ENCODE peak calls at places on chromosomes 1 and 21, in eight cellular contexts. One of them, this sample, is unnamed.

GRCh38 chr1:54583868-54584267 is 35.8 kb downstream of the ACOT11 start:
- DNase-seq in DND-41: no peak
- DNase-seq in body of pancreas: no peak
- DNase-seq in activated CD8-positive, alpha-beta memory T cell treated with anti-CD3 and anti-CD28 coated beads for 24 hours: no peak
- DNase-seq in A172: no peak
- DNase-seq in heart left ventricle: no peak
- DNase-seq in effector CD4-positive, alpha-beta T cell: no peak
- DNase-seq in NCI-H345: no peak
- DNase-seq in this sample: no peak

GRCh38 chr1:163036661-163037060 is 32.5 kb upstream of the RGS4 start:
- DNase-seq in effector CD4-positive, alpha-beta T cell: no peak
- DNase-seq in NCI-H345: no peak
- DNase-seq in DND-41: no peak
- DNase-seq in heart left ventricle: no peak
- DNase-seq in body of pancreas: no peak
- DNase-seq in activated CD8-positive, alpha-beta memory T cell treated with anti-CD3 and anti-CD28 coated beads for 24 hours: no peak
- DNase-seq in A172: peak
- DNase-seq in this sample: no peak

GRCh38 chr1:201585099-201585498 is 46.2 kb downstream of the NAV1 start:
- DNase-seq in body of pancreas: no peak
- DNase-seq in DND-41: no peak
- DNase-seq in activated CD8-positive, alpha-beta memory T cell treated with anti-CD3 and anti-CD28 coated beads for 24 hours: no peak
- DNase-seq in NCI-H345: no peak
- DNase-seq in A172: peak
- DNase-seq in effector CD4-positive, alpha-beta T cell: no peak
- DNase-seq in heart left ventricle: no peak
- DNase-seq in this sample: no peak

GRCh38 chr21:32772281-32773047 is 909 bp upstream of the PAXBP1 start:
- DNase-seq in A172: peak
- DNase-seq in effector CD4-positive, alpha-beta T cell: peak
- DNase-seq in body of pancreas: peak
- DNase-seq in heart left ventricle: no peak
- DNase-seq in activated CD8-positive, alpha-beta memory T cell treated with anti-CD3 and anti-CD28 coated beads for 24 hours: peak
- DNase-seq in DND-41: peak
- DNase-seq in NCI-H345: peak
- DNase-seq in this sample: no peak

GRCh38 chr1:23423415-23424170 is 955 bp downstream of the TCEA3 start:
- DNase-seq in activated CD8-positive, alpha-beta memory T cell treated with anti-CD3 and anti-CD28 coated beads for 24 hours: peak
- DNase-seq in A172: no peak
- DNase-seq in heart left ventricle: peak
- DNase-seq in body of pancreas: peak
- DNase-seq in effector CD4-positive, alpha-beta T cell: no peak
- DNase-seq in NCI-H345: no peak
- DNase-seq in DND-41: no peak
- DNase-seq in this sample: no peak

GRCh38 chr1:150366416-150367296 is 2.7 kb downstream of the RPRD2 start:
- DNase-seq in NCI-H345: no peak
- DNase-seq in body of pancreas: no peak
- DNase-seq in DND-41: no peak
- DNase-seq in heart left ventricle: no peak
- DNase-seq in A172: no peak
- DNase-seq in effector CD4-positive, alpha-beta T cell: no peak
- DNase-seq in activated CD8-positive, alpha-beta memory T cell treated with anti-CD3 and anti-CD28 coated beads for 24 hours: peak
- DNase-seq in this sample: no peak

GRCh38 chr1:235500971-235501540 is 3.2 kb downstream of the B3GALNT2 start:
- DNase-seq in heart left ventricle: no peak
- DNase-seq in A172: peak
- DNase-seq in DND-41: no peak
- DNase-seq in NCI-H345: no peak
- DNase-seq in activated CD8-positive, alpha-beta memory T cell treated with anti-CD3 and anti-CD28 coated beads for 24 hours: no peak
- DNase-seq in body of pancreas: no peak
- DNase-seq in effector CD4-positive, alpha-beta T cell: no peak
- DNase-seq in this sample: no peak

GRCh38 chr1:183991360-183992155 is 46.0 kb downstream of the COLGALT2 start:
- DNase-seq in NCI-H345: no peak
- DNase-seq in activated CD8-positive, alpha-beta memory T cell treated with anti-CD3 and anti-CD28 coated beads for 24 hours: no peak
- DNase-seq in A172: no peak
- DNase-seq in body of pancreas: no peak
- DNase-seq in heart left ventricle: no peak
- DNase-seq in effector CD4-positive, alpha-beta T cell: no peak
- DNase-seq in DND-41: no peak
- DNase-seq in this sample: no peak

GRCh38 chr1:223022641-223023473 is 120.2 kb downstream of the TLR5 start:
- DNase-seq in effector CD4-positive, alpha-beta T cell: no peak
- DNase-seq in activated CD8-positive, alpha-beta memory T cell treated with anti-CD3 and anti-CD28 coated beads for 24 hours: no peak
- DNase-seq in A172: no peak
- DNase-seq in body of pancreas: no peak
- DNase-seq in heart left ventricle: peak
- DNase-seq in NCI-H345: peak
- DNase-seq in DND-41: no peak
- DNase-seq in this sample: no peak

GRCh38 chr1:97160796-97161195 is 439.2 kb downstream of the PTBP2 start:
- DNase-seq in DND-41: no peak
- DNase-seq in NCI-H345: no peak
- DNase-seq in body of pancreas: no peak
- DNase-seq in A172: no peak
- DNase-seq in activated CD8-positive, alpha-beta memory T cell treated with anti-CD3 and anti-CD28 coated beads for 24 hours: no peak
- DNase-seq in effector CD4-positive, alpha-beta T cell: no peak
- DNase-seq in heart left ventricle: no peak
- DNase-seq in this sample: no peak

GRCh38 chr1:193114485-193115095 is 7.2 kb upstream of the CDC73 start:
- DNase-seq in NCI-H345: no peak
- DNase-seq in activated CD8-positive, alpha-beta memory T cell treated with anti-CD3 and anti-CD28 coated beads for 24 hours: no peak
- DNase-seq in heart left ventricle: no peak
- DNase-seq in DND-41: no peak
- DNase-seq in A172: no peak
- DNase-seq in effector CD4-positive, alpha-beta T cell: no peak
- DNase-seq in body of pancreas: no peak
- DNase-seq in this sample: no peak

GRCh38 chr1:155174334-155175280 is 958 bp downstream of the TRIM46 start:
- DNase-seq in DND-41: peak
- DNase-seq in activated CD8-positive, alpha-beta memory T cell treated with anti-CD3 and anti-CD28 coated beads for 24 hours: peak
- DNase-seq in A172: no peak
- DNase-seq in effector CD4-positive, alpha-beta T cell: no peak
- DNase-seq in body of pancreas: no peak
- DNase-seq in NCI-H345: no peak
- DNase-seq in heart left ventricle: no peak
- DNase-seq in this sample: peak

GRCh38 chr1:117928881-117929339 is 511 bp downstream of the GDAP2 start:
- DNase-seq in activated CD8-positive, alpha-beta memory T cell treated with anti-CD3 and anti-CD28 coated beads for 24 hours: no peak
- DNase-seq in heart left ventricle: peak
- DNase-seq in A172: peak
- DNase-seq in body of pancreas: peak
- DNase-seq in effector CD4-positive, alpha-beta T cell: peak
- DNase-seq in DND-41: no peak
- DNase-seq in NCI-H345: peak
- DNase-seq in this sample: peak

GRCh38 chr1:157310401-157310800 is 172.2 kb upstream of the ETV3 start:
- DNase-seq in body of pancreas: no peak
- DNase-seq in activated CD8-positive, alpha-beta memory T cell treated with anti-CD3 and anti-CD28 coated beads for 24 hours: peak
- DNase-seq in NCI-H345: no peak
- DNase-seq in heart left ventricle: no peak
- DNase-seq in A172: no peak
- DNase-seq in effector CD4-positive, alpha-beta T cell: no peak
- DNase-seq in DND-41: no peak
- DNase-seq in this sample: no peak

GRCh38 chr1:246447501-246447900 is 59.6 kb downstream of the SMYD3 start:
- DNase-seq in heart left ventricle: no peak
- DNase-seq in A172: peak
- DNase-seq in activated CD8-positive, alpha-beta memory T cell treated with anti-CD3 and anti-CD28 coated beads for 24 hours: no peak
- DNase-seq in NCI-H345: no peak
- DNase-seq in effector CD4-positive, alpha-beta T cell: no peak
- DNase-seq in DND-41: no peak
- DNase-seq in body of pancreas: no peak
- DNase-seq in this sample: no peak

GRCh38 chr1:22892789-22893188 is 79.9 kb downstream of the LACTBL1 start:
- DNase-seq in A172: no peak
- DNase-seq in NCI-H345: no peak
- DNase-seq in DND-41: no peak
- DNase-seq in effector CD4-positive, alpha-beta T cell: no peak
- DNase-seq in activated CD8-positive, alpha-beta memory T cell treated with anti-CD3 and anti-CD28 coated beads for 24 hours: no peak
- DNase-seq in body of pancreas: no peak
- DNase-seq in heart left ventricle: no peak
- DNase-seq in this sample: no peak

GRCh38 chr1:156114919-156115513 is 505 bp downstream of the LMNA start:
- DNase-seq in effector CD4-positive, alpha-beta T cell: no peak
- DNase-seq in A172: no peak
- DNase-seq in NCI-H345: peak
- DNase-seq in activated CD8-positive, alpha-beta memory T cell treated with anti-CD3 and anti-CD28 coated beads for 24 hours: peak
- DNase-seq in body of pancreas: no peak
- DNase-seq in heart left ventricle: no peak
- DNase-seq in DND-41: no peak
- DNase-seq in this sample: no peak

GRCh38 chr1:90114521-90115141 is 119.7 kb downstream of the ZNF326 start:
- DNase-seq in activated CD8-positive, alpha-beta memory T cell treated with anti-CD3 and anti-CD28 coated beads for 24 hours: no peak
- DNase-seq in NCI-H345: peak
- DNase-seq in heart left ventricle: no peak
- DNase-seq in A172: peak
- DNase-seq in DND-41: no peak
- DNase-seq in effector CD4-positive, alpha-beta T cell: no peak
- DNase-seq in body of pancreas: no peak
- DNase-seq in this sample: no peak

GRCh38 chr1:198656500-198656932 is 17.7 kb downstream of the PTPRC start:
- DNase-seq in activated CD8-positive, alpha-beta memory T cell treated with anti-CD3 and anti-CD28 coated beads for 24 hours: peak
- DNase-seq in DND-41: peak
- DNase-seq in A172: peak
- DNase-seq in body of pancreas: no peak
- DNase-seq in NCI-H345: no peak
- DNase-seq in heart left ventricle: peak
- DNase-seq in effector CD4-positive, alpha-beta T cell: peak
- DNase-seq in this sample: peak

GRCh38 chr1:235920596-235921375 is 54.1 kb upstream of the LYST start:
- DNase-seq in body of pancreas: no peak
- DNase-seq in DND-41: no peak
- DNase-seq in A172: no peak
- DNase-seq in heart left ventricle: no peak
- DNase-seq in effector CD4-positive, alpha-beta T cell: no peak
- DNase-seq in NCI-H345: no peak
- DNase-seq in activated CD8-positive, alpha-beta memory T cell treated with anti-CD3 and anti-CD28 coated beads for 24 hours: no peak
- DNase-seq in this sample: no peak

GRCh38 chr1:7521803-7522202 is 249.3 kb upstream of the VAMP3 start:
- DNase-seq in A172: no peak
- DNase-seq in DND-41: no peak
- DNase-seq in activated CD8-positive, alpha-beta memory T cell treated with anti-CD3 and anti-CD28 coated beads for 24 hours: no peak
- DNase-seq in body of pancreas: no peak
- DNase-seq in heart left ventricle: no peak
- DNase-seq in effector CD4-positive, alpha-beta T cell: no peak
- DNase-seq in NCI-H345: no peak
- DNase-seq in this sample: no peak

GRCh38 chr1:183431840-183432547 is 13.8 kb upstream of the NMNAT2 start:
- DNase-seq in DND-41: no peak
- DNase-seq in activated CD8-positive, alpha-beta memory T cell treated with anti-CD3 and anti-CD28 coated beads for 24 hours: no peak
- DNase-seq in body of pancreas: no peak
- DNase-seq in effector CD4-positive, alpha-beta T cell: no peak
- DNase-seq in heart left ventricle: no peak
- DNase-seq in A172: no peak
- DNase-seq in NCI-H345: no peak
- DNase-seq in this sample: no peak

GRCh38 chr1:153533689-153534201 is 2.0 kb downstream of the S100A6 start:
- DNase-seq in NCI-H345: peak
- DNase-seq in heart left ventricle: peak
- DNase-seq in effector CD4-positive, alpha-beta T cell: peak
- DNase-seq in A172: peak
- DNase-seq in body of pancreas: no peak
- DNase-seq in DND-41: no peak
- DNase-seq in activated CD8-positive, alpha-beta memory T cell treated with anti-CD3 and anti-CD28 coated beads for 24 hours: no peak
- DNase-seq in this sample: peak

GRCh38 chr1:11571906-11572616 is 82.2 kb downstream of the FBXO2 start:
- DNase-seq in NCI-H345: no peak
- DNase-seq in effector CD4-positive, alpha-beta T cell: no peak
- DNase-seq in DND-41: peak
- DNase-seq in heart left ventricle: no peak
- DNase-seq in A172: no peak
- DNase-seq in activated CD8-positive, alpha-beta memory T cell treated with anti-CD3 and anti-CD28 coated beads for 24 hours: no peak
- DNase-seq in body of pancreas: no peak
- DNase-seq in this sample: no peak

GRCh38 chr1:159207774-159208459 is 3.2 kb downstream of the ACKR1 start:
- DNase-seq in effector CD4-positive, alpha-beta T cell: no peak
- DNase-seq in heart left ventricle: no peak
- DNase-seq in body of pancreas: no peak
- DNase-seq in A172: no peak
- DNase-seq in DND-41: no peak
- DNase-seq in activated CD8-positive, alpha-beta memory T cell treated with anti-CD3 and anti-CD28 coated beads for 24 hours: no peak
- DNase-seq in NCI-H345: no peak
- DNase-seq in this sample: no peak

GRCh38 chr1:201212056-201212455 is 21.4 kb downstream of the IGFN1 start:
- DNase-seq in NCI-H345: no peak
- DNase-seq in heart left ventricle: no peak
- DNase-seq in effector CD4-positive, alpha-beta T cell: no peak
- DNase-seq in DND-41: no peak
- DNase-seq in A172: no peak
- DNase-seq in activated CD8-positive, alpha-beta memory T cell treated with anti-CD3 and anti-CD28 coated beads for 24 hours: no peak
- DNase-seq in body of pancreas: no peak
- DNase-seq in this sample: peak

GRCh38 chr21:31888936-31889371 is 16.1 kb downstream of the HUNK start:
- DNase-seq in A172: no peak
- DNase-seq in effector CD4-positive, alpha-beta T cell: no peak
- DNase-seq in NCI-H345: no peak
- DNase-seq in activated CD8-positive, alpha-beta memory T cell treated with anti-CD3 and anti-CD28 coated beads for 24 hours: no peak
- DNase-seq in body of pancreas: peak
- DNase-seq in DND-41: no peak
- DNase-seq in heart left ventricle: no peak
- DNase-seq in this sample: no peak

GRCh38 chr1:11641776-11642305 is 12.4 kb downstream of the FBXO2 start:
- DNase-seq in effector CD4-positive, alpha-beta T cell: no peak
- DNase-seq in A172: no peak
- DNase-seq in heart left ventricle: no peak
- DNase-seq in NCI-H345: no peak
- DNase-seq in body of pancreas: no peak
- DNase-seq in DND-41: no peak
- DNase-seq in activated CD8-positive, alpha-beta memory T cell treated with anti-CD3 and anti-CD28 coated beads for 24 hours: no peak
- DNase-seq in this sample: no peak

GRCh38 chr21:41750051-41750450 is 16.8 kb downstream of the RIPK4 start:
- DNase-seq in DND-41: no peak
- DNase-seq in body of pancreas: no peak
- DNase-seq in activated CD8-positive, alpha-beta memory T cell treated with anti-CD3 and anti-CD28 coated beads for 24 hours: no peak
- DNase-seq in effector CD4-positive, alpha-beta T cell: no peak
- DNase-seq in heart left ventricle: no peak
- DNase-seq in NCI-H345: no peak
- DNase-seq in A172: peak
- DNase-seq in this sample: no peak

GRCh38 chr1:91609571-91609970 is 108.9 kb downstream of the CDC7 start:
- DNase-seq in DND-41: no peak
- DNase-seq in body of pancreas: no peak
- DNase-seq in NCI-H345: no peak
- DNase-seq in heart left ventricle: no peak
- DNase-seq in activated CD8-positive, alpha-beta memory T cell treated with anti-CD3 and anti-CD28 coated beads for 24 hours: no peak
- DNase-seq in A172: peak
- DNase-seq in effector CD4-positive, alpha-beta T cell: no peak
- DNase-seq in this sample: no peak

GRCh38 chr1:19405195-19405760 is 80.1 kb downstream of the CAPZB start:
- DNase-seq in body of pancreas: no peak
- DNase-seq in NCI-H345: peak
- DNase-seq in activated CD8-positive, alpha-beta memory T cell treated with anti-CD3 and anti-CD28 coated beads for 24 hours: no peak
- DNase-seq in heart left ventricle: no peak
- DNase-seq in A172: no peak
- DNase-seq in DND-41: peak
- DNase-seq in effector CD4-positive, alpha-beta T cell: no peak
- DNase-seq in this sample: no peak

GRCh38 chr1:244971524-244972216 is 107.3 kb upstream of the HNRNPU start:
- DNase-seq in A172: peak
- DNase-seq in body of pancreas: no peak
- DNase-seq in DND-41: no peak
- DNase-seq in activated CD8-positive, alpha-beta memory T cell treated with anti-CD3 and anti-CD28 coated beads for 24 hours: no peak
- DNase-seq in heart left ventricle: no peak
- DNase-seq in NCI-H345: no peak
- DNase-seq in effector CD4-positive, alpha-beta T cell: no peak
- DNase-seq in this sample: no peak